ENCODE peak calls at places on chromosomes 12 and 14, in eight cellular contexts. L is epithelial cell of esophagus, X is endothelial cell, V is right lobe of liver, G is cardiac muscle cell, W is fibroblast of pulmonary artery, B is dorsolateral prefrontal cortex, E is GM13976. N is an unnamed sample.

GRCh38 chr12:4045433-4045760 is 172.2 kb upstream of the PARP11 start:
- DNase-seq in L (no peak), X (no peak), V (no peak), G (no peak), W (no peak), B (no peak), E (no peak), N (no peak)

GRCh38 chr14:103859416-103860202 is 12.2 kb upstream of the PPP1R13B start:
- DNase-seq in L (no peak), X (no peak), V (no peak), G (no peak), W (no peak), B (no peak), E (no peak), N (no peak)

GRCh38 chr12:106910202-106910601 is 45.5 kb upstream of the TMEM263 start:
- DNase-seq in L (no peak), X (no peak), V (no peak), G (no peak), W (no peak), B (no peak), E (no peak), N (no peak)

GRCh38 chr12:5507536-5507935 is 75.6 kb downstream of the NTF3 start:
- DNase-seq in L (no peak), X (no peak), V (no peak), G (no peak), W (no peak), B (no peak), E (no peak), N (no peak)

GRCh38 chr12:57609781-57610552 is 1.3 kb upstream of the ARHGEF25 start:
- DNase-seq in L (no peak), X (no peak), V (no peak), G (no peak), W (no peak), B (no peak), E (no peak), N (no peak)

GRCh38 chr12:109994262-109995175 is 1.6 kb downstream of the GIT2 start:
- DNase-seq in L (peak), X (no peak), V (no peak), G (peak), W (peak), B (no peak), E (no peak), N (no peak)

GRCh38 chr14:60485600-60486251 is at the start of gene C14orf39:
- DNase-seq in L (peak), X (peak), V (no peak), G (peak), W (peak), B (no peak), E (peak), N (no peak)

GRCh38 chr14:105074601-105075053 is 9.4 kb upstream of the GPR132 start:
- DNase-seq in L (no peak), X (no peak), V (no peak), G (no peak), W (no peak), B (no peak), E (no peak), N (no peak)

GRCh38 chr14:49489341-49489740 is 96.8 kb downstream of the RPS29 start:
- DNase-seq in L (no peak), X (no peak), V (no peak), G (no peak), W (no peak), B (no peak), E (no peak), N (no peak)

GRCh38 chr12:108375986-108376663 is 37.0 kb upstream of the CMKLR1 start:
- DNase-seq in L (no peak), X (no peak), V (no peak), G (peak), W (peak), B (no peak), E (no peak), N (no peak)

GRCh38 chr12:124437121-124437520 is 130.3 kb downstream of the NCOR2 start:
- DNase-seq in L (no peak), X (no peak), V (no peak), G (no peak), W (no peak), B (no peak), E (no peak), N (no peak)

GRCh38 chr12:127411141-127411915 is 855.6 kb upstream of the TMEM132C start:
- DNase-seq in L (no peak), X (no peak), V (no peak), G (no peak), W (no peak), B (no peak), E (no peak), N (no peak)

GRCh38 chr12:75852143-75852542 is 179.4 kb downstream of the PHLDA1 start:
- DNase-seq in L (peak), X (no peak), V (no peak), G (no peak), W (no peak), B (no peak), E (no peak), N (no peak)

GRCh38 chr12:131116437-131117117 is 162.9 kb downstream of the ADGRD1 start:
- DNase-seq in L (no peak), X (peak), V (no peak), G (peak), W (peak), B (peak), E (no peak), N (peak)

GRCh38 chr12:91219511-91219910 is 36.9 kb upstream of the DCN start:
- DNase-seq in L (peak), X (no peak), V (no peak), G (peak), W (peak), B (no peak), E (no peak), N (no peak)

GRCh38 chr12:62692884-62693283 is 226.3 kb downstream of the MON2 start:
- DNase-seq in L (peak), X (no peak), V (no peak), G (peak), W (peak), B (no peak), E (no peak), N (no peak)

GRCh38 chr12:109833307-109834189 is at the start of gene TRPV4:
- DNase-seq in L (peak), X (peak), V (peak), G (peak), W (peak), B (no peak), E (no peak), N (no peak)

GRCh38 chr14:104370256-104370870 is 209.2 kb upstream of the C14orf180 start:
- DNase-seq in L (no peak), X (peak), V (peak), G (no peak), W (no peak), B (no peak), E (no peak), N (no peak)

GRCh38 chr12:123954647-123955350 is 17.8 kb downstream of the CCDC92 start:
- DNase-seq in L (no peak), X (no peak), V (no peak), G (no peak), W (no peak), B (no peak), E (peak), N (no peak)

DNA sequence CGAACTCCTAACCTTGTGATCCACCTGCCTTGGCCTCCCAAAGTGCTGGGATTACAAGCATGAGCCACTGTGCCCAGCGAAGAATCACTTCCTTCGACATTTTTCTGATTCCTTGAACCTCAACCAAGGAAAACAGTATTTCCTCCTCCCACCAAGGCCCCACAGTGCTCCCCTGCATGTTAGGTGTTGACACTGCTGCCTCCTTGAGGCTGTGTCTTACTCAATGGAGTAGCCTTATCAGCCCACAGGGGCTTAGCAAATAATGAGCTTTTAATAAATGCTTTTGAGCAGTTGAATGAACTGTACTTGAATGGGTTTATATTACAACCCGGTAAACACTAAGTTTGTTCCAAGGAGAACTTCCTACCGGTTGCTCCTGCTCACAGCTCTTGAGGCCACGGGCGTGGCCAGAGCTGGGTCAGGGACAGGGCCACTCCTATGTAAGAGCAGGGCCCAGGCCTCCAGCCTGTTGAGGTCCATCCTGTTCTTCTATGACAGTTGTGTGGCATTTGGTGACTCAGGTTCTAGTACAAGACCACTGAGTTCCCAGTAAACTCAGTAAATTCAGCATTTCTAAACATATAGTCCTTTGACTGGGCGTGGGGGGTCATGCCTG is 36.8 kb upstream of the TUBA1A start:
- DNase-seq in L (no peak), X (no peak), V (no peak), G (peak), W (peak), B (no peak), E (no peak), N (no peak)
- TF ChIP-seq CTCF in L (no peak), X (no peak), V (no peak), G (peak), W (peak), B (no peak), E (peak), N (no peak)

GRCh38 chr12:9798008-9798619 is 29.2 kb upstream of the KLRF1 start:
- DNase-seq in L (peak), X (peak), V (no peak), G (peak), W (peak), B (no peak), E (peak), N (no peak)
- TF ChIP-seq CTCF in L (peak), X (no peak), V (peak), G (peak), W (peak), B (no peak), E (peak), N (peak)

GRCh38 chr12:98725481-98726247 is 80.6 kb downstream of the APAF1 start:
- DNase-seq in L (peak), X (peak), V (no peak), G (peak), W (peak), B (peak), E (peak), N (no peak)
- TF ChIP-seq CTCF in L (peak), X (no peak), V (peak), G (peak), W (peak), B (peak), E (peak), N (peak)

GRCh38 chr12:96239711-96240234 is 45.6 kb downstream of the ELK3 start:
- DNase-seq in L (no peak), X (no peak), V (no peak), G (peak), W (no peak), B (no peak), E (no peak), N (no peak)
- TF ChIP-seq CTCF in L (no peak), X (no peak), V (no peak), G (no peak), W (no peak), B (no peak), E (no peak), N (no peak)

GRCh38 chr14:53954551-53955233 is 1.9 kb downstream of the BMP4 start:
- DNase-seq in L (peak), X (no peak), V (peak), G (peak), W (peak), B (peak), E (no peak), N (no peak)
- TF ChIP-seq CTCF in L (no peak), X (no peak), V (no peak), G (no peak), W (no peak), B (no peak), E (peak), N (no peak)

GRCh38 chr14:35386673-35387125 is 17.9 kb downstream of the NFKBIA start:
- DNase-seq in L (no peak), X (no peak), V (no peak), G (no peak), W (no peak), B (no peak), E (no peak), N (no peak)

GRCh38 chr14:35385042-35385839 is 19.3 kb downstream of the NFKBIA start:
- DNase-seq in L (peak), X (no peak), V (peak), G (peak), W (peak), B (peak), E (no peak), N (peak)

GRCh38 chr14:35388656-35389314 is 15.8 kb downstream of the NFKBIA start:
- DNase-seq in L (no peak), X (no peak), V (no peak), G (no peak), W (no peak), B (no peak), E (no peak), N (no peak)

GRCh38 chr14:35387713-35388579 is 16.6 kb downstream of the NFKBIA start:
- DNase-seq in L (no peak), X (no peak), V (no peak), G (no peak), W (no peak), B (no peak), E (no peak), N (no peak)

DNA sequence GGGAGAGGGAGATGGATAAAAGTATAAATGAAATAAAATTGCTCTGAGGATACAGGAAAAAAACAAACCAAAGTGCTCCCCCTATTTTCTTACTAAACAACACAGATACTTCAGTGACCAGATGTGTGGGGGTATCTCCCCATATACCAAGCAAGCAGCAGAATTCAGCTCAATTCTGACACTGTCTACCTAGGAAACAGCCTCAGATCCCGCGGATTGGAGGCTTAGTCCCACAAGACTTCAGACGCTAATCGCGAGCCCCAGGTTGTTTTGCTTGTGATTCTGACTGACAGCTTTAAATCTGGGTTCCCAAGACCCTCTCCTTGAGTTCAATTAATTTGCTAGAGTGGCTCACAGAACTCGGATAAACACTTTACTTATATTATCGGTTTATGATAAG is 17.3 kb downstream of the NFKBIA start:
- DNase-seq in L (no peak), X (no peak), V (no peak), G (no peak), W (no peak), B (no peak), E (no peak), N (no peak)
- TF ChIP-seq CTCF in L (no peak), X (no peak), V (no peak), G (no peak), W (no peak), B (no peak), E (no peak), N (no peak)

GRCh38 chr12:21248679-21249078 is 86.0 kb downstream of the SLCO1A2 start:
- DNase-seq in L (peak), X (no peak), V (no peak), G (peak), W (peak), B (no peak), E (peak), N (no peak)
- TF ChIP-seq CTCF in L (no peak), X (no peak), V (no peak), G (no peak), W (no peak), B (no peak), E (no peak), N (no peak)